ENCODE peak calls at places on chromosomes 11 and 22, in six cellular contexts. D is neuronal stem cell; O is neural progenitor cell; K is tibial nerve; S is ovary; F is naive thymus-derived CD4-positive, alpha-beta T cell. Z is an unnamed sample.

GRCh38 chr11:88508558-88508807 is 170.9 kb upstream of the CTSC start:
- DNase-seq in D (no peak), O (no peak), K (no peak), S (no peak), F (no peak), Z (no peak)

GRCh38 chr22:40443675-40444482 is 73.5 kb downstream of the SGSM3 start:
- DNase-seq in D (no peak), O (no peak), K (no peak), S (no peak), F (no peak), Z (peak; percentile 31)

GRCh38 chr22:35963237-35963810 is 65.3 kb downstream of the RBFOX2 start:
- DNase-seq in D (no peak), O (no peak), K (no peak), S (no peak), F (no peak), Z (no peak)

GRCh38 chr11:62905286-62905685 is 15.9 kb downstream of the CHRM1 start:
- DNase-seq in D (no peak), O (no peak), K (no peak), S (no peak), F (no peak), Z (no peak)

GRCh38 chr11:13384837-13385417 is 78.1 kb downstream of the BTBD10 start:
- DNase-seq in D (peak; percentile 23), O (peak; percentile 67), K (no peak), S (no peak), F (peak; percentile 7), Z (peak; percentile 80)

GRCh38 chr11:86671386-86672006 is 920 bp downstream of the ME3 start:
- DNase-seq in D (no peak), O (peak; percentile 47), K (peak; percentile 37), S (peak; percentile 94), F (no peak), Z (peak; percentile 58)

GRCh38 chr11:95849087-95849825 is 59.0 kb downstream of the CEP57 start:
- DNase-seq in D (peak; percentile 12), O (peak; percentile 60), K (no peak), S (no peak), F (peak; percentile 20), Z (peak; percentile 59)

GRCh38 chr22:25161017-25161915 is 38.4 kb upstream of the CRYBB3 start:
- DNase-seq in D (no peak), O (no peak), K (no peak), S (no peak), F (no peak), Z (no peak)

GRCh38 chr11:32940865-32941264 is 48.3 kb downstream of the QSER1 start:
- DNase-seq in D (no peak), O (no peak), K (no peak), S (no peak), F (no peak), Z (no peak)

GRCh38 chr11:44950036-44950624 is 553 bp downstream of the TP53I11 start:
- DNase-seq in D (peak; percentile 62), O (peak; percentile 80), K (no peak), S (peak; percentile 59), F (peak; percentile 25), Z (no peak)

GRCh38 chr11:44948155-44948554 is 2.5 kb downstream of the TP53I11 start:
- DNase-seq in D (no peak), O (no peak), K (no peak), S (no peak), F (no peak), Z (no peak)

GRCh38 chr11:44947114-44947513 is 3.6 kb downstream of the TP53I11 start:
- DNase-seq in D (no peak), O (no peak), K (no peak), S (no peak), F (no peak), Z (no peak)

GRCh38 chr11:44950625-44951472 is at the start of gene TP53I11:
- DNase-seq in D (peak; percentile 66), O (peak; percentile 84), K (peak; percentile 41), S (peak; percentile 81), F (peak; percentile 34), Z (no peak)

DNA sequence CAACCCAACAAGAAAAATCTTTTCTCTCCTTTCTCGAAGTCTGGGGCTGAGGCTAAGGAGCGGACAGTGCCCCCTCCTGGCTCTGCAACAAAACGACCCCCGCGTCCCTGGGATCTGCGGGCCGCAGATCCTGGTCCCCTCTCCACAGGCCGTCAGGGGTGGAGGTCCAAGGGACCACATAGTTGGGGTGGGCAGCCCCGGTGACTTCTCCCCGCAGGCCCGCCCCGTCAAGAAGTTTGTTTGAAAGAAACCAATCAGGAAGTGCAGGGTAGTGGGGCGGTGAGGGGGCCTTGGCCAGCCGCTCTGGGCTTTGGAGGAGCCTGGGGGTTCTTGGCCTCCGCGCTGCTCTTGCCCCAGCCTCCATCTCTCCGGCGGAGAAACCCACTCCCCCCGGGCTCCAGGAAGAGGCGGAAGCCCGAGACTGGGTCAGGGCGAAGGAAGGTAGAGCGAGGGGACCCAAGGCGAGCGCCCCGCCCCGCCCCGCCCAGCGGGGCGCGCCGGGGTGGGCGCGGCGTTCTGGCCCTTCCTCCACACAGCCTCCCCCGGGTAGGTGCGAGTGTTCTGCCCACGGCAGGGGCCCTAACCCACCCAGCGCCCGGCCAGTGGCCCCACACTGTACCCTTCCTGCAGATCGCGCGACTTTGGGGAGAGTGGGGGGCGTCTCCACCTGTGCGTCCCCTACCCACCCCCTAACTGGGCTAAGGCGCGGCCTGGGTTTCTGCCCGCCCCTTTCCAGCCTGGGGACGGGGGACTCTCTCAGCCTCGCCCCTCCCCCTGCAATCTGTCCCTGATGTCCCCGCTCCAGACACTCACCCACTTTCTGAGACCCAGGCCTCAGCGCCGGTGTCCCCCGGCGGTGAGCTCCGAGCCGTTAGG is 1.3 kb downstream of the TP53I11 start:
- DNase-seq in D (peak; percentile 76), O (peak; percentile 88), K (no peak), S (no peak), F (peak; percentile 19), Z (peak; percentile 87)
- H3K4me1 ChIP-seq in D (peaks cover 52% of the 10 kb centered on the region), O (peaks cover 71% of the 10 kb centered on the region), K (no peaks in the 10 kb centered on the region), S (no peaks in the 10 kb centered on the region), F (peaks cover 6% of the 10 kb centered on the region), Z (peaks cover 48% of the 10 kb centered on the region)

DNA sequence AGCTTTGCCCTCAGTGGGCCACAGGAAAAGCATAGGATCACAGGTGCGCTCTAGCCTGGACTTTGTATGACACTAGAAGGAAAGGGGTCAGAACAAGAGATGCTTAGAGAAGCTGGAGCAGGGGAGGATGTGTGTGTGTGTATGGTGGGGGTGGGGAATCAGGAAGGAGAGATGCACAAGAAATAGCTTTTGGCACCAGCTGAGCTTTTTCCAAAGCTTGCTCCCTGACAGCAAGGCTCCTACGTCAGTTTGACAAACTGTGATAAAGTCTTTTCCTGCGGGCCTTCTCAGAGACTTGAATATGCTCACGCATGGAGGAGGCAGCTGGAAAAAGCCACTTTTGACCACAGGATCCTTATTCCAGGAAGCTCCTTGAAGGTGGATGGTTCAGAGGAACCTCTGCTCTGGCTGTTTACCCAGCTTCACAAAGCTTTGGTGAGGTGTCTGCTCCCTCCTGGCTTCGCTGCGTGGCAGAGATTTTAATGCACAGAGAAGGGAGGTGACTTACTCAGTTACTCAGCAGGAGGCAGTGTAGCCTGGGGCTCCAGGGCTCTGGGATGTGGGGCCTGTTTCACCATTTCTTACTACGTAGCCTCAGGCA is 3.9 kb downstream of the CDC42EP1 start:
- DNase-seq in D (no peak), O (no peak), K (no peak), S (no peak), F (no peak), Z (no peak)
- H3K4me1 ChIP-seq in D (peaks cover 18% of the 10 kb centered on the region), O (peaks cover 16% of the 10 kb centered on the region), K (peaks cover 68% of the 10 kb centered on the region), S (peaks cover 17% of the 10 kb centered on the region), F (peaks cover 34% of the 10 kb centered on the region), Z (peaks cover 31% of the 10 kb centered on the region)

DNA sequence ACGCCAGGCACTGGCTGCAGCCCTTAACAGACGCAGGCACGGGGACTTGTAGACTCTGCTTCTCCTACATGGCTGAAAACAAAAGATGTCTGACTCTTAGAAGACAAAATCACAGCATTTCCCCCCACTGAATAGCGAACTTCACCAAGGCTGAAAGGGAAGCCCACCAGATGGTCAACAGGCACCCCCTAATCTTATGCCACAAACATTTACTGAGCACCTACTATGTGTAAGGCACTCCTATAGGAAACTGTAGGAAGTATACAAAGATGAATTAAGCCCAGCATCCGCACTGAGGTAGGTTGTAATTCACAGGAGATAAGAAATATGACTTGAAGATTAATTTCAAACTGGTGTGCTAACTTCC is 38.3 kb downstream of the NUMA1 start:
- DNase-seq in D (no peak), O (no peak), K (no peak), S (no peak), F (no peak), Z (no peak)
- H3K4me1 ChIP-seq in D (peaks cover 18% of the 10 kb centered on the region), O (peaks cover 46% of the 10 kb centered on the region), K (peaks cover 27% of the 10 kb centered on the region), S (peaks cover 20% of the 10 kb centered on the region), F (peaks cover 41% of the 10 kb centered on the region), Z (peaks cover 41% of the 10 kb centered on the region)

DNA sequence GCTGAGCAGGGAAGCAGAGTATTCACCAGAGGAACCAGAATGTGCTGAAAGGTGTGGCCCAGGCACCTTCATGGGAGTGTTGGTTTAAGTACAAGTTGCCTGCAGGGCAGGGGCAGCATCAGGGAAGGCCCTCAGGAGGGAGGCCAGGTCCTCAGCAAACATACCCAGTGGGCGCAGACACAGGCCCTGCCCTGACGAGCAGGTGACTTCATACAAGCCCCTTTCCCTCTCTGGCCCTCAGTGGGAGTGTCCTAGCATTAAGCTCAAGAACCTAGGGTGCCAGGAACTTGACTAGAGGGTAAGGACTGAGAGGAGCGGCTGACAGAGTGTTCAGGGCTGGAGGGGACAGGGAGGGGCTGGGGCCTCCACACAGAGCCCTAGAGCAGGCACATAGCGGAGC is 7.5 kb upstream of the CASTOR1 start:
- DNase-seq in D (no peak), O (no peak), K (no peak), S (no peak), F (no peak), Z (no peak)
- H3K4me1 ChIP-seq in D (peaks cover 3% of the 10 kb centered on the region), O (no peaks in the 10 kb centered on the region), K (peaks cover 18% of the 10 kb centered on the region), S (peaks cover 5% of the 10 kb centered on the region), F (peaks cover 13% of the 10 kb centered on the region), Z (no peaks in the 10 kb centered on the region)

DNA sequence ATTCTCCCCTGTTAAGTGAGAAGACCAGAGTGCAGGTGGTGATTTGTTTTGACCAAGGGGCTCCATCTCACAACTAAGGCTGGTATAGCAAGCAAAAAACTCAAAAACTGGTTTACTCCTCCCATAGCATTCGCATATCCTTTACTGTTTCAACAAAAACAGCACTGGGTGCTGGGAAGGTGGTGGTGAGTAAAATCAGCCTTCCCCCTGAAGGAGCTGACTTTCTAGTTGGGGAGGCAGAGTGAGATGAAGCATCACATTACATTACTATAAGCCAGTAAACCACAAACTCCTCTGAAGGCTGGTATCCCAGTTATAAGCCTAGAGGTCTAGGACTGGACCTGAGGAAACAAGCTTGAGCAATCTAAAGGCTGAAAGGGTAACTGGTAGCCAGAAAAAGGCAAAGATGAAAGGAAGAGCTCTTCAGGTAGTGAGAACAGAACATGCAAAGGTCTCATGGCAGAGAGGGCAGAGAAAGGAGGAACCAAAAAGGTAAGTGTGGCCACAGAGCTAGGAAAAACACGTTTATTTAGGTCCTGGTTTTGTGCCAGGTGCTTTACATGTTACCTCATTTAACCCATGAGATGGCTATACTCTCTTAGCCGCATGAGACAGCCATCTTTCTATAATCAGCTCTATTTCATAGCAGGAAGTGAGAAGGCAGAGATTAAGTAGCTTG is 22.3 kb downstream of the TMEM123 start:
- DNase-seq in D (no peak), O (no peak), K (no peak), S (no peak), F (no peak), Z (no peak)
- H3K4me1 ChIP-seq in D (peaks cover 8% of the 10 kb centered on the region), O (peaks cover 6% of the 10 kb centered on the region), K (peaks cover 40% of the 10 kb centered on the region), S (peaks cover 4% of the 10 kb centered on the region), F (no peaks in the 10 kb centered on the region), Z (peaks cover 12% of the 10 kb centered on the region)

Z was measured in GM23338.